ENCODE peak calls at places on chromosomes 11 and 22, in four cellular contexts. One of them, this sample, is unnamed. For H3K4me1, the result is how much of the 10 kb centered on the place peaks cover.

GRCh38 chr11:16782226-16782919 is 43.9 kb downstream of the C11orf58 start:
- DNase-seq in CD4-positive, alpha-beta memory T cell: no peak
- DNase-seq in body of pancreas: no peak
- DNase-seq in IMR-90: no peak
- DNase-seq in this sample: no peak

GRCh38 chr11:3037945-3038271 is 19.3 kb downstream of the CARS1 start:
- DNase-seq in CD4-positive, alpha-beta memory T cell: no peak
- DNase-seq in body of pancreas: no peak
- DNase-seq in IMR-90: no peak
- DNase-seq in this sample: no peak

GRCh38 chr11:34284836-34285235 is 73.0 kb downstream of the ABTB2 start:
- DNase-seq in CD4-positive, alpha-beta memory T cell: no peak
- DNase-seq in body of pancreas: no peak
- DNase-seq in IMR-90: no peak
- DNase-seq in this sample: no peak

GRCh38 chr11:2511421-2512369 is 66.9 kb downstream of the KCNQ1 start:
- DNase-seq in CD4-positive, alpha-beta memory T cell: no peak
- DNase-seq in body of pancreas: peak
- DNase-seq in IMR-90: no peak
- DNase-seq in this sample: no peak

GRCh38 chr22:35703861-35704584 is 13.6 kb upstream of the APOL5 start:
- DNase-seq in CD4-positive, alpha-beta memory T cell: no peak
- DNase-seq in body of pancreas: no peak
- DNase-seq in IMR-90: peak
- DNase-seq in this sample: no peak

GRCh38 chr11:77126861-77127673 is 979 bp upstream of the MYO7A start:
- DNase-seq in CD4-positive, alpha-beta memory T cell: peak
- DNase-seq in body of pancreas: peak
- DNase-seq in IMR-90: peak
- DNase-seq in this sample: peak

GRCh38 chr11:86228967-86229330 is 15.6 kb upstream of the EED start:
- DNase-seq in CD4-positive, alpha-beta memory T cell: no peak
- DNase-seq in body of pancreas: no peak
- DNase-seq in IMR-90: no peak
- DNase-seq in this sample: no peak

GRCh38 chr22:36331912-36332622 is 55.7 kb downstream of the MYH9 start:
- DNase-seq in CD4-positive, alpha-beta memory T cell: peak
- DNase-seq in body of pancreas: peak
- DNase-seq in IMR-90: peak
- DNase-seq in this sample: peak

GRCh38 chr11:86174101-86175046 is 70.2 kb upstream of the EED start:
- DNase-seq in CD4-positive, alpha-beta memory T cell: no peak
- DNase-seq in body of pancreas: peak
- DNase-seq in IMR-90: peak
- DNase-seq in this sample: no peak

GRCh38 chr11:28346721-28347120 is 238.5 kb downstream of the METTL15 start:
- DNase-seq in CD4-positive, alpha-beta memory T cell: no peak
- DNase-seq in body of pancreas: no peak
- DNase-seq in IMR-90: no peak
- DNase-seq in this sample: no peak

GRCh38 chr22:40213478-40213877 is 35.8 kb downstream of the TNRC6B start:
- DNase-seq in CD4-positive, alpha-beta memory T cell: no peak
- DNase-seq in body of pancreas: no peak
- DNase-seq in IMR-90: no peak
- DNase-seq in this sample: no peak

GRCh38 chr11:123377355-123377754 is 52.7 kb upstream of the GRAMD1B start:
- DNase-seq in CD4-positive, alpha-beta memory T cell: no peak
- DNase-seq in body of pancreas: no peak
- DNase-seq in IMR-90: no peak
- DNase-seq in this sample: no peak

GRCh38 chr11:123373754-123374621 is 56.1 kb upstream of the GRAMD1B start:
- DNase-seq in CD4-positive, alpha-beta memory T cell: no peak
- DNase-seq in body of pancreas: no peak
- DNase-seq in IMR-90: no peak
- DNase-seq in this sample: no peak

GRCh38 chr11:123375832-123376231 is 54.2 kb upstream of the GRAMD1B start:
- DNase-seq in CD4-positive, alpha-beta memory T cell: no peak
- DNase-seq in body of pancreas: no peak
- DNase-seq in IMR-90: no peak
- DNase-seq in this sample: no peak

GRCh38 chr11:123371506-123372297 is 58.4 kb upstream of the GRAMD1B start:
- DNase-seq in CD4-positive, alpha-beta memory T cell: no peak
- DNase-seq in body of pancreas: no peak
- DNase-seq in IMR-90: no peak
- DNase-seq in this sample: no peak

DNA sequence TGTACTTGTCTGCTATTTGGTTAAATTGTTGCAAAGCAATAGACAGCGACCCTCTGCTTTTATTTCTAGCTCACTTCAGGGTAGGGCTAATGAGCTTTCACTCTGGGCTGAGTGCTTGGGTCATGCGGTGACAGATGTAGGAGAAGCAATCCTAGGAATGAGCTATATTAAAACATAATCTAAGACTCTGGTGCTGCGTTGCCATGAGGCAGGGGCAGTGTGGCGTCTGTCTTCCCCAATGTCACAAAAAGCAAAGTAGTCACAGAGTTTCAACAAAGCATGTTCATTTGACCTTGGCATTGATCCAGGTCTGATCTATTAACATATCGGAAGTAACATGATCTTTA is 55.5 kb upstream of the GRAMD1B start:
- DNase-seq in CD4-positive, alpha-beta memory T cell: no peak
- DNase-seq in body of pancreas: no peak
- DNase-seq in IMR-90: no peak
- DNase-seq in this sample: no peak
- H3K4me1 ChIP-seq in CD4-positive, alpha-beta memory T cell: under half
- H3K4me1 ChIP-seq in body of pancreas: under half
- H3K4me1 ChIP-seq in IMR-90: under half
- H3K4me1 ChIP-seq in this sample: under half

DNA sequence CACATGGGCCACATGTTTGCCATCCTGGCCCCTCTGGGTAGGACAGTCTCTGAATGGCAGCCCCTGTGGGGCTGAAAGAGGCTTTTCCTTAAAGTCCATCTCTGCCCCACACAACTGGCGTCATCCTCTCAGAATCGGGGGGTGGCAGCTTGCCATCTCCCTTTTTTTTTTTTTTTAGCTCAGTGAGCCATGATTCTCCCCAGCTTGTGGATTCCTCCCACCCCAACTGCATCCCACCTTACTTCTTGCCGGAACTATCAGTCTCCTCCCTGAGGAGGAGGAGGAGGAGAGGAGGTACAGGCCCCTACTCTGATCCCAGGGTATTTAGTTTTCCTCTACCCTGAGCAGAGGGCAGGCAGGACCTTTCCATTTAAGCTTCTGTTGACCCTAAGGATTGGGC is 3.4 kb downstream of the DGKZ start:
- DNase-seq in CD4-positive, alpha-beta memory T cell: no peak
- DNase-seq in body of pancreas: no peak
- DNase-seq in IMR-90: no peak
- DNase-seq in this sample: no peak
- H3K4me1 ChIP-seq in CD4-positive, alpha-beta memory T cell: half or more
- H3K4me1 ChIP-seq in body of pancreas: half or more
- H3K4me1 ChIP-seq in IMR-90: under half
- H3K4me1 ChIP-seq in this sample: half or more

GRCh38 chr11:128719556-128719824 is 25.6 kb downstream of the FLI1 start:
- DNase-seq in CD4-positive, alpha-beta memory T cell: no peak
- DNase-seq in body of pancreas: no peak
- DNase-seq in IMR-90: no peak
- DNase-seq in this sample: no peak
- H3K4me1 ChIP-seq in CD4-positive, alpha-beta memory T cell: half or more
- H3K4me1 ChIP-seq in body of pancreas: under half
- H3K4me1 ChIP-seq in IMR-90: under half
- H3K4me1 ChIP-seq in this sample: half or more

DNA sequence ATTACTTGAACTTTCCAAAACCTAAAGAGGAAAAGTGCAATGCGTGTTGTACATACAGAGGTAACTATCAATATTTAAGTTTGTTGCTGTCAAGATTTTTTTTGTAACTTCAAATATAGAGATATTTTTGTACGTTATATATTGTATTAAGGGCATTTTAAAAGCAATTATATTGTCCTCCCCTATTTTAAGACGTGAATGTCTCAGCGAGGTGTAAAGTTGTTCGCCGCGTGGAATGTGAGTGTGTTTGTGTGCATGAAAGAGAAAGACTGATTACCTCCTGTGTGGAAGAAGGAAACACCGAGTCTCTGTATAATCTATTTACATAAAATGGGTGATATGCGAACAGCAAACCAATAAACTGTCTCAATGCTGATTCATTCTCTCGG is 2.1 kb downstream of the ADM start:
- DNase-seq in CD4-positive, alpha-beta memory T cell: no peak
- DNase-seq in body of pancreas: no peak
- DNase-seq in IMR-90: no peak
- DNase-seq in this sample: no peak
- H3K4me1 ChIP-seq in CD4-positive, alpha-beta memory T cell: half or more
- H3K4me1 ChIP-seq in body of pancreas: half or more
- H3K4me1 ChIP-seq in IMR-90: under half
- H3K4me1 ChIP-seq in this sample: half or more

DNA sequence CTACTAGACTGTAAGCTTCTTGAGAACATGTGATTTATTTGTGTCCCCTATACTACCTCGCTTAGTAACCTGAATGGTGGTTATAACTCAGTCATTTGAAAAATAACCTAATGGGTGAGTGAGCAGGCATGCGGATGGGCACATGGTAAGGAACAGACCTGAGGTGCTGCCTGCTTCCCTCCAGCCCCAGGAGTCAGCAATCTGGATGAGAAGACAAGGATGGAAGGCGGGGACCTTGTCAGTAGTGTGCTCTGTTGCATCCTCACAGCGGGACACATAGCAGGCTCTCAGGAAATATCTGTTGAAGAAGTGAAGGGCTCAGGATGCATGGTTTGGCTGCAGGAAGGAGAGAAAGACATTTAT is 108.6 kb downstream of the ZBTB16 start:
- DNase-seq in CD4-positive, alpha-beta memory T cell: no peak
- DNase-seq in body of pancreas: no peak
- DNase-seq in IMR-90: no peak
- DNase-seq in this sample: no peak
- H3K4me1 ChIP-seq in CD4-positive, alpha-beta memory T cell: half or more
- H3K4me1 ChIP-seq in body of pancreas: half or more
- H3K4me1 ChIP-seq in IMR-90: under half
- H3K4me1 ChIP-seq in this sample: half or more